ENCODE peak calls at places on chromosomes 3 and 15, in six cellular contexts. B is HT1080, W is astrocyte of the spinal cord, E is body of pancreas, H is T-helper 9 cell, S is Daoy. F is an unnamed sample.

GRCh38 chr3:8579101-8579500 is 65.5 kb downstream of the SSUH2 start:
- DNase-seq in B (peak; percentile 34), E (no peak), W (no peak), S (peak; percentile 12), H (no peak), F (no peak)

GRCh38 chr15:91890614-91891013 is 37.1 kb downstream of the SLCO3A1 start:
- DNase-seq in E (no peak), S (peak; percentile 70), B (peak; percentile 85), H (no peak), W (peak; percentile 32), F (no peak)

GRCh38 chr3:182487048-182487447 is 306.3 kb upstream of the ATP11B start:
- DNase-seq in B (no peak), W (no peak), E (no peak), H (no peak), S (no peak), F (no peak)

GRCh38 chr3:47197287-47197686 is 33.4 kb upstream of the SETD2 start:
- DNase-seq in E (no peak), B (no peak), H (no peak), W (no peak), S (no peak), F (no peak)

GRCh38 chr3:127630811-127631714 is 2.1 kb downstream of the PODXL2 start:
- DNase-seq in B (no peak), S (no peak), H (no peak), W (no peak), E (no peak), F (no peak)

GRCh38 chr3:12759097-12759679 is at the start of gene TMEM40:
- DNase-seq in H (no peak), W (no peak), E (no peak), B (no peak), S (peak; percentile 36), F (no peak)

GRCh38 chr3:117477214-117477755 is 767.7 kb downstream of the TUSC7 start:
- DNase-seq in S (no peak), H (no peak), B (no peak), W (no peak), E (no peak), F (no peak)

GRCh38 chr3:139534992-139535879 is 4.3 kb downstream of the RBP1 start:
- DNase-seq in H (no peak), E (peak; percentile 89), S (peak; percentile 89), B (peak; percentile 26), W (peak; percentile 91), F (no peak)

GRCh38 chr3:151724846-151725562 is 8.7 kb upstream of the AADACL2 start:
- DNase-seq in S (peak; percentile 67), E (no peak), B (peak; percentile 41), H (no peak), W (no peak), F (no peak)

GRCh38 chr3:112126501-112126900 is 6.5 kb downstream of the GCSAM start:
- DNase-seq in E (no peak), S (peak; percentile 10), H (no peak), W (no peak), B (no peak), F (no peak)

GRCh38 chr3:10783360-10784346 is 32.4 kb upstream of the SLC6A11 start:
- DNase-seq in B (peak; percentile 10), E (no peak), H (no peak), W (peak; percentile 13), S (peak; percentile 17), F (no peak)

GRCh38 chr3:44883999-44884431 is 9.6 kb downstream of the TGM4 start:
- DNase-seq in W (peak; percentile 99), H (no peak), S (peak; percentile 94), E (no peak), B (peak; percentile 98), F (no peak)

GRCh38 chr3:861721-862120 is 231.1 kb upstream of the CNTN6 start:
- DNase-seq in H (no peak), W (no peak), E (no peak), B (no peak), S (no peak), F (no peak)

GRCh38 chr3:107184375-107184774 is 192.9 kb upstream of the CCDC54 start:
- DNase-seq in W (no peak), B (no peak), S (no peak), E (no peak), H (no peak), F (no peak)

GRCh38 chr15:77224352-77224751 is 153.4 kb upstream of the TSPAN3 start:
- DNase-seq in S (no peak), W (no peak), E (no peak), B (no peak), H (no peak), F (no peak)

GRCh38 chr3:102092617-102093466 is 243.5 kb downstream of the NFKBIZ start:
- DNase-seq in S (peak; percentile 65), W (peak; percentile 81), B (peak; percentile 61), H (no peak), E (no peak), F (no peak)